ENCODE peak calls at places on chromosomes 1 and 21, in eight cellular contexts. D, S, F, H, R, X, O and I are unnamed samples.
A peak's percentile ranks its signal among the peaks of the same experiment; 100 is the strongest.

GRCh38 chr1:209246660-209247059 is 336.9 kb upstream of the CAMK1G start:
- DNase-seq in D (no peak), S (no peak), F (no peak), H (no peak), R (no peak), X (no peak), O (no peak), I (no peak)

GRCh38 chr1:229229137-229229720 is 41.7 kb upstream of the RAB4A start:
- DNase-seq in D (no peak), S (no peak), F (peak; percentile 70), H (peak; percentile 20), R (peak; percentile 35), X (no peak), O (peak; percentile 48), I (no peak)

GRCh38 chr1:232163533-232163932 is 466.4 kb downstream of the SIPA1L2 start:
- DNase-seq in D (no peak), S (no peak), F (no peak), H (no peak), R (no peak), X (no peak), O (no peak), I (no peak)

GRCh38 chr1:61852693-61853060 is 110.4 kb downstream of the PATJ start:
- DNase-seq in D (no peak), S (no peak), F (no peak), H (no peak), R (no peak), X (no peak), O (no peak), I (no peak)

GRCh38 chr1:7519181-7519860 is 251.8 kb upstream of the VAMP3 start:
- DNase-seq in D (no peak), S (no peak), F (no peak), H (no peak), R (no peak), X (no peak), O (no peak), I (no peak)

GRCh38 chr1:31072304-31072746 is 6.8 kb upstream of the PUM1 start:
- DNase-seq in D (no peak), S (peak; percentile 87), F (no peak), H (peak; percentile 9), R (no peak), X (no peak), O (no peak), I (no peak)

GRCh38 chr1:221923921-221924598 is 182.2 kb upstream of the DUSP10 start:
- DNase-seq in D (no peak), S (no peak), F (no peak), H (no peak), R (no peak), X (no peak), O (no peak), I (no peak)

GRCh38 chr1:53046930-53047329 is 15.1 kb upstream of the PODN start:
- DNase-seq in D (no peak), S (peak; percentile 42), F (peak; percentile 82), H (no peak), R (peak; percentile 28), X (no peak), O (no peak), I (no peak)

GRCh38 chr1:17259233-17259873 is 10.5 kb downstream of the PADI3 start:
- DNase-seq in D (no peak), S (peak; percentile 44), F (no peak), H (no peak), R (no peak), X (peak; percentile 17), O (no peak), I (no peak)

GRCh38 chr21:39119696-39120290 is 63.5 kb downstream of the PSMG1 start:
- DNase-seq in D (no peak), S (no peak), F (no peak), H (no peak), R (no peak), X (no peak), O (no peak), I (no peak)

GRCh38 chr1:201503397-201504176 is 3.3 kb downstream of the CSRP1 start:
- DNase-seq in D (peak; percentile 95), S (no peak), F (peak; percentile 98), H (peak; percentile 40), R (peak; percentile 47), X (peak; percentile 96), O (no peak), I (peak; percentile 78)

GRCh38 chr1:58979677-58980076 is 195.8 kb upstream of the JUN start:
- DNase-seq in D (no peak), S (peak; percentile 77), F (no peak), H (no peak), R (no peak), X (no peak), O (no peak), I (no peak)

GRCh38 chr1:216820345-216820744 is 97.1 kb upstream of the ESRRG start:
- DNase-seq in D (no peak), S (no peak), F (no peak), H (no peak), R (no peak), X (no peak), O (no peak), I (no peak)

GRCh38 chr1:195898924-195899323 is 709.3 kb downstream of the KCNT2 start:
- DNase-seq in D (no peak), S (peak; percentile 85), F (no peak), H (no peak), R (no peak), X (no peak), O (no peak), I (no peak)

GRCh38 chr1:3052501-3052900 is 16.5 kb upstream of the PRDM16 start:
- DNase-seq in D (no peak), S (no peak), F (no peak), H (no peak), R (no peak), X (no peak), O (no peak), I (no peak)

GRCh38 chr1:155607708-155608107 is 2.3 kb upstream of the MSTO1 start:
- DNase-seq in D (no peak), S (no peak), F (no peak), H (no peak), R (no peak), X (no peak), O (peak; percentile 27), I (no peak)

GRCh38 chr1:89640440-89640839 is 7.5 kb downstream of the LRRC8C start:
- DNase-seq in D (no peak), S (no peak), F (no peak), H (no peak), R (no peak), X (no peak), O (peak; percentile 38), I (no peak)

GRCh38 chr1:212315907-212316306 is 30.7 kb downstream of the PPP2R5A start:
- DNase-seq in D (no peak), S (peak; percentile 55), F (peak; percentile 43), H (no peak), R (peak; percentile 29), X (no peak), O (peak; percentile 43), I (no peak)
- TF ChIP-seq CTCF in D (no peak), S (peak; percentile 67), F (peak; percentile 14), H (no peak), R (peak; percentile 39), X (peak; percentile 19), O (peak; percentile 17), I (no peak)

DNA sequence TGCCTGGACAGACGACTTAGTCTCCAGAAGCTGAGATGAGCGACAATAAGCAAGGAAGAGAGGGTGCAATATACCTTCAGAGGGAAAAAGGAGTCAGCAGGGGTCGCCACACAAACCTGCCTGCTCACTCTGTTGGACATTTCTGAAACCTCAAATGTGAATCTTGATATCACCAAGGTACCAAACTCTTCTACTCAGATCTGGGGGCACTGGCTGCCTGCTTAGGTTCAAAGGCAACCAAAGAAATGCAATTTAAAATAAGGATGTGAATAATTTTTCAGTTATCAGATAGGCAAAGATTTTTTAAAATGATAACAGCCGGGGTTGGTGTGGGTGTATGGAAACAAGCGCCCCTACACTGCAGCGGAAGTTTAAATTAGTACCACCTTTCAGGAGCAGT is 164.2 kb downstream of the HIVEP3 start:
- DNase-seq in D (no peak), S (peak; percentile 6), F (no peak), H (no peak), R (no peak), X (no peak), O (peak; percentile 48), I (no peak)
- TF ChIP-seq CTCF in D (no peak), S (peak; percentile 31), F (no peak), H (no peak), R (no peak), X (no peak), O (peak; percentile 28), I (no peak)

GRCh38 chr1:9888886-9889285 is 21.2 kb downstream of the CTNNBIP1 start:
- DNase-seq in D (no peak), S (no peak), F (no peak), H (no peak), R (no peak), X (no peak), O (no peak), I (no peak)

GRCh38 chr1:9884805-9885204 is 25.3 kb downstream of the CTNNBIP1 start:
- DNase-seq in D (no peak), S (no peak), F (no peak), H (no peak), R (no peak), X (no peak), O (no peak), I (no peak)

GRCh38 chr1:9887070-9887469 is 23.0 kb downstream of the CTNNBIP1 start:
- DNase-seq in D (no peak), S (no peak), F (no peak), H (no peak), R (no peak), X (no peak), O (no peak), I (no peak)

GRCh38 chr1:9883585-9884449 is 26.3 kb downstream of the CTNNBIP1 start:
- DNase-seq in D (no peak), S (no peak), F (no peak), H (no peak), R (no peak), X (no peak), O (no peak), I (no peak)

GRCh38 chr1:9886063-9886742 is 23.9 kb downstream of the CTNNBIP1 start:
- DNase-seq in D (no peak), S (peak; percentile 53), F (no peak), H (no peak), R (no peak), X (no peak), O (peak; percentile 37), I (no peak)
- TF ChIP-seq CTCF in D (no peak), S (peak; percentile 28), F (no peak), H (no peak), R (no peak), X (no peak), O (no peak), I (no peak)

DNA sequence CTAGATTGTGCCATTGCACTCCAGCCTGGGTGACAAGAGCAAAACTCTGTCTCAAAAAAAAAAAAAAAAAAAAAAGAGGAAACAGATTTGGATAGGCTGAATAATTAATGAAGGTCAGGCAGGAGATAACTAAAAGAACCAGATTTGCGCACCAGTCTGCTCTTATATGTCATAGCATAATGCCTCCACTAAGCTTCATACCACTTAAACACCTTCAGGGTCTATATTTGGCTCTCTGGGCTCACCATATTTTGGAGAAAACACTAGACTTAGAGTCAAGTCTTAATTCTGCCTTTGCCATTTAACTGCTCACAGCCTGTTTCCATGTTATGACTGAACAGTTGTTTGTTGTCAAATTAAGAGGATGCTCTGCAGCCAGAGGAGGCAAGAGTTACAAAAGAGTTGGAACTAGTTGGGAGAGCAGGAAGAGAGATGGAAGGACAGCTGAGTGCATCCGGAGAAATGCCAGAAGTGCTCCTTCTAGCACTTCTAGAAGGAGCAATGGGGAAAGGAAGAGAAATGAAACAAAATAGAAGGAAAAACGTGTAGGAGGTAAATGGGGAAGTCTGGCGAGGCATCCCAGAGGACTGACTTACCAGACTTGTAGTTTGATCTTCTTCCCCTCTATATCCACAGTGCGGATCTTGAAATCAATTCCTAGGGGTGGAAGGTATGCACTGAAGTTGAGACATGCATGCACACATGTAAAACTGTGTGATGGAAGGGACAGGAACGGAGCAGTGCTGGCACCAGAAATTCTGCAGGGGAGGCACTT is 1.8 kb downstream of the RAB13 start:
- DNase-seq in D (no peak), S (no peak), F (peak; percentile 34), H (no peak), R (no peak), X (no peak), O (no peak), I (no peak)
- TF ChIP-seq CTCF in D (no peak), S (no peak), F (no peak), H (no peak), R (no peak), X (no peak), O (no peak), I (no peak)